ENCODE peak calls at places on chromosome 22, in eight cellular contexts. One of them, this sample, is unnamed.

GRCh38 chr22:50711446-50712340 is 26.3 kb upstream of the ACR start:
- DNase-seq in NCI-H146: no peak
- DNase-seq in hypothalamus: no peak
- DNase-seq in lung: no peak
- DNase-seq in HuH-7.5: no peak
- DNase-seq in cardiac muscle cell: peak
- DNase-seq in stimulated activated CD4-positive, alpha-beta T cell treated with anti-CD3 and anti-CD28 coated beads, Interleukin-4, amount 100 ng/mL, for 48 hours: no peak
- DNase-seq in left ventricle myocardium superior: no peak
- DNase-seq in this sample: peak

GRCh38 chr22:49540084-49540483 is 287.6 kb downstream of the BRD1 start:
- DNase-seq in stimulated activated CD4-positive, alpha-beta T cell treated with anti-CD3 and anti-CD28 coated beads, Interleukin-4, amount 100 ng/mL, for 48 hours: no peak
- DNase-seq in cardiac muscle cell: no peak
- DNase-seq in HuH-7.5: no peak
- DNase-seq in left ventricle myocardium superior: peak
- DNase-seq in NCI-H146: no peak
- DNase-seq in lung: no peak
- DNase-seq in hypothalamus: no peak
- DNase-seq in this sample: no peak

GRCh38 chr22:27851974-27852713 is 50.6 kb upstream of the MN1 start:
- DNase-seq in NCI-H146: no peak
- DNase-seq in cardiac muscle cell: peak
- DNase-seq in left ventricle myocardium superior: peak
- DNase-seq in hypothalamus: no peak
- DNase-seq in stimulated activated CD4-positive, alpha-beta T cell treated with anti-CD3 and anti-CD28 coated beads, Interleukin-4, amount 100 ng/mL, for 48 hours: no peak
- DNase-seq in lung: no peak
- DNase-seq in HuH-7.5: no peak
- DNase-seq in this sample: no peak

GRCh38 chr22:22752556-22753477 is 108.4 kb downstream of the GGTLC2 start:
- DNase-seq in HuH-7.5: no peak
- DNase-seq in lung: peak
- DNase-seq in left ventricle myocardium superior: no peak
- DNase-seq in hypothalamus: no peak
- DNase-seq in NCI-H146: peak
- DNase-seq in stimulated activated CD4-positive, alpha-beta T cell treated with anti-CD3 and anti-CD28 coated beads, Interleukin-4, amount 100 ng/mL, for 48 hours: no peak
- DNase-seq in cardiac muscle cell: peak
- DNase-seq in this sample: peak

GRCh38 chr22:46010177-46010867 is 33.4 kb upstream of the WNT7B start:
- DNase-seq in hypothalamus: no peak
- DNase-seq in NCI-H146: no peak
- DNase-seq in left ventricle myocardium superior: peak
- DNase-seq in HuH-7.5: no peak
- DNase-seq in stimulated activated CD4-positive, alpha-beta T cell treated with anti-CD3 and anti-CD28 coated beads, Interleukin-4, amount 100 ng/mL, for 48 hours: no peak
- DNase-seq in lung: no peak
- DNase-seq in cardiac muscle cell: peak
- DNase-seq in this sample: no peak

GRCh38 chr22:42152661-42153270 is 22.2 kb upstream of the CYP2D6 start:
- DNase-seq in HuH-7.5: no peak
- DNase-seq in hypothalamus: no peak
- DNase-seq in left ventricle myocardium superior: no peak
- DNase-seq in stimulated activated CD4-positive, alpha-beta T cell treated with anti-CD3 and anti-CD28 coated beads, Interleukin-4, amount 100 ng/mL, for 48 hours: no peak
- DNase-seq in NCI-H146: no peak
- DNase-seq in cardiac muscle cell: no peak
- DNase-seq in lung: no peak
- DNase-seq in this sample: no peak

GRCh38 chr22:19957445-19957844 is 15.8 kb upstream of the TXNRD2 start:
- DNase-seq in hypothalamus: no peak
- DNase-seq in HuH-7.5: no peak
- DNase-seq in left ventricle myocardium superior: peak
- DNase-seq in NCI-H146: no peak
- DNase-seq in stimulated activated CD4-positive, alpha-beta T cell treated with anti-CD3 and anti-CD28 coated beads, Interleukin-4, amount 100 ng/mL, for 48 hours: no peak
- DNase-seq in cardiac muscle cell: no peak
- DNase-seq in lung: no peak
- DNase-seq in this sample: no peak

GRCh38 chr22:37904572-37905533 is 1.2 kb upstream of the MICALL1 start:
- DNase-seq in HuH-7.5: no peak
- DNase-seq in stimulated activated CD4-positive, alpha-beta T cell treated with anti-CD3 and anti-CD28 coated beads, Interleukin-4, amount 100 ng/mL, for 48 hours: peak
- DNase-seq in hypothalamus: no peak
- DNase-seq in NCI-H146: no peak
- DNase-seq in cardiac muscle cell: peak
- DNase-seq in lung: peak
- DNase-seq in left ventricle myocardium superior: no peak
- DNase-seq in this sample: peak

GRCh38 chr22:26658161-26658560 is 773 bp downstream of the MIAT start:
- DNase-seq in hypothalamus: no peak
- DNase-seq in left ventricle myocardium superior: no peak
- DNase-seq in NCI-H146: peak
- DNase-seq in stimulated activated CD4-positive, alpha-beta T cell treated with anti-CD3 and anti-CD28 coated beads, Interleukin-4, amount 100 ng/mL, for 48 hours: no peak
- DNase-seq in HuH-7.5: no peak
- DNase-seq in lung: no peak
- DNase-seq in cardiac muscle cell: no peak
- DNase-seq in this sample: no peak

GRCh38 chr22:49269928-49270327 is 557.7 kb downstream of the BRD1 start:
- DNase-seq in HuH-7.5: no peak
- DNase-seq in hypothalamus: no peak
- DNase-seq in left ventricle myocardium superior: no peak
- DNase-seq in lung: no peak
- DNase-seq in cardiac muscle cell: no peak
- DNase-seq in NCI-H146: no peak
- DNase-seq in stimulated activated CD4-positive, alpha-beta T cell treated with anti-CD3 and anti-CD28 coated beads, Interleukin-4, amount 100 ng/mL, for 48 hours: no peak
- DNase-seq in this sample: no peak

GRCh38 chr22:34281738-34282137 is 361.5 kb upstream of the LARGE1 start:
- DNase-seq in hypothalamus: no peak
- DNase-seq in lung: peak
- DNase-seq in NCI-H146: no peak
- DNase-seq in cardiac muscle cell: no peak
- DNase-seq in left ventricle myocardium superior: no peak
- DNase-seq in stimulated activated CD4-positive, alpha-beta T cell treated with anti-CD3 and anti-CD28 coated beads, Interleukin-4, amount 100 ng/mL, for 48 hours: no peak
- DNase-seq in HuH-7.5: no peak
- DNase-seq in this sample: no peak

GRCh38 chr22:41401781-41402648 is 20.3 kb downstream of the TEF start:
- DNase-seq in cardiac muscle cell: peak
- DNase-seq in stimulated activated CD4-positive, alpha-beta T cell treated with anti-CD3 and anti-CD28 coated beads, Interleukin-4, amount 100 ng/mL, for 48 hours: no peak
- DNase-seq in NCI-H146: no peak
- DNase-seq in lung: peak
- DNase-seq in left ventricle myocardium superior: peak
- DNase-seq in hypothalamus: peak
- DNase-seq in HuH-7.5: no peak
- DNase-seq in this sample: peak

GRCh38 chr22:22927196-22927887 is 39.7 kb downstream of the IGLL5 start:
- DNase-seq in NCI-H146: no peak
- DNase-seq in left ventricle myocardium superior: peak
- DNase-seq in hypothalamus: no peak
- DNase-seq in HuH-7.5: no peak
- DNase-seq in cardiac muscle cell: no peak
- DNase-seq in stimulated activated CD4-positive, alpha-beta T cell treated with anti-CD3 and anti-CD28 coated beads, Interleukin-4, amount 100 ng/mL, for 48 hours: no peak
- DNase-seq in lung: no peak
- DNase-seq in this sample: no peak

GRCh38 chr22:23786261-23786710 is 480 bp upstream of the SMARCB1 start:
- DNase-seq in NCI-H146: no peak
- DNase-seq in left ventricle myocardium superior: no peak
- DNase-seq in cardiac muscle cell: no peak
- DNase-seq in stimulated activated CD4-positive, alpha-beta T cell treated with anti-CD3 and anti-CD28 coated beads, Interleukin-4, amount 100 ng/mL, for 48 hours: no peak
- DNase-seq in hypothalamus: no peak
- DNase-seq in lung: no peak
- DNase-seq in HuH-7.5: no peak
- DNase-seq in this sample: no peak

GRCh38 chr22:46524203-46524740 is 13.1 kb downstream of the CELSR1 start:
- DNase-seq in NCI-H146: no peak
- DNase-seq in lung: no peak
- DNase-seq in HuH-7.5: peak
- DNase-seq in left ventricle myocardium superior: no peak
- DNase-seq in hypothalamus: no peak
- DNase-seq in cardiac muscle cell: no peak
- DNase-seq in stimulated activated CD4-positive, alpha-beta T cell treated with anti-CD3 and anti-CD28 coated beads, Interleukin-4, amount 100 ng/mL, for 48 hours: no peak
- DNase-seq in this sample: no peak

GRCh38 chr22:37173709-37174108 is 14.3 kb downstream of the C1QTNF6 start:
- DNase-seq in hypothalamus: no peak
- DNase-seq in stimulated activated CD4-positive, alpha-beta T cell treated with anti-CD3 and anti-CD28 coated beads, Interleukin-4, amount 100 ng/mL, for 48 hours: no peak
- DNase-seq in HuH-7.5: no peak
- DNase-seq in lung: no peak
- DNase-seq in cardiac muscle cell: peak
- DNase-seq in NCI-H146: no peak
- DNase-seq in left ventricle myocardium superior: peak
- DNase-seq in this sample: peak

GRCh38 chr22:38284042-38284402 is 11.2 kb upstream of the TMEM184B start:
- DNase-seq in hypothalamus: no peak
- DNase-seq in cardiac muscle cell: peak
- DNase-seq in left ventricle myocardium superior: no peak
- DNase-seq in stimulated activated CD4-positive, alpha-beta T cell treated with anti-CD3 and anti-CD28 coated beads, Interleukin-4, amount 100 ng/mL, for 48 hours: no peak
- DNase-seq in lung: no peak
- DNase-seq in HuH-7.5: no peak
- DNase-seq in NCI-H146: no peak
- DNase-seq in this sample: peak

GRCh38 chr22:31106651-31107205 is 640 bp downstream of the SELENOM start:
- DNase-seq in lung: no peak
- DNase-seq in cardiac muscle cell: peak
- DNase-seq in hypothalamus: no peak
- DNase-seq in NCI-H146: no peak
- DNase-seq in stimulated activated CD4-positive, alpha-beta T cell treated with anti-CD3 and anti-CD28 coated beads, Interleukin-4, amount 100 ng/mL, for 48 hours: no peak
- DNase-seq in HuH-7.5: no peak
- DNase-seq in left ventricle myocardium superior: no peak
- DNase-seq in this sample: peak

GRCh38 chr22:24407278-24407665 is 20.1 kb upstream of the ADORA2A start:
- DNase-seq in hypothalamus: no peak
- DNase-seq in cardiac muscle cell: no peak
- DNase-seq in left ventricle myocardium superior: no peak
- DNase-seq in lung: no peak
- DNase-seq in NCI-H146: no peak
- DNase-seq in stimulated activated CD4-positive, alpha-beta T cell treated with anti-CD3 and anti-CD28 coated beads, Interleukin-4, amount 100 ng/mL, for 48 hours: no peak
- DNase-seq in HuH-7.5: no peak
- DNase-seq in this sample: no peak

GRCh38 chr22:46748948-46749681 is 11.1 kb upstream of the CERK start:
- DNase-seq in left ventricle myocardium superior: peak
- DNase-seq in NCI-H146: no peak
- DNase-seq in lung: no peak
- DNase-seq in cardiac muscle cell: peak
- DNase-seq in HuH-7.5: no peak
- DNase-seq in hypothalamus: no peak
- DNase-seq in stimulated activated CD4-positive, alpha-beta T cell treated with anti-CD3 and anti-CD28 coated beads, Interleukin-4, amount 100 ng/mL, for 48 hours: no peak
- DNase-seq in this sample: peak

GRCh38 chr22:25038771-25039170 is 86.3 kb downstream of the KIAA1671 start:
- DNase-seq in NCI-H146: no peak
- DNase-seq in left ventricle myocardium superior: no peak
- DNase-seq in HuH-7.5: no peak
- DNase-seq in hypothalamus: no peak
- DNase-seq in cardiac muscle cell: no peak
- DNase-seq in lung: no peak
- DNase-seq in stimulated activated CD4-positive, alpha-beta T cell treated with anti-CD3 and anti-CD28 coated beads, Interleukin-4, amount 100 ng/mL, for 48 hours: no peak
- DNase-seq in this sample: no peak

GRCh38 chr22:35970601-35971417 is 57.8 kb downstream of the RBFOX2 start:
- DNase-seq in NCI-H146: no peak
- DNase-seq in left ventricle myocardium superior: no peak
- DNase-seq in hypothalamus: no peak
- DNase-seq in stimulated activated CD4-positive, alpha-beta T cell treated with anti-CD3 and anti-CD28 coated beads, Interleukin-4, amount 100 ng/mL, for 48 hours: no peak
- DNase-seq in HuH-7.5: no peak
- DNase-seq in lung: no peak
- DNase-seq in cardiac muscle cell: no peak
- DNase-seq in this sample: no peak

GRCh38 chr22:32998373-32998772 is 59.8 kb downstream of the SYN3 start:
- DNase-seq in NCI-H146: no peak
- DNase-seq in stimulated activated CD4-positive, alpha-beta T cell treated with anti-CD3 and anti-CD28 coated beads, Interleukin-4, amount 100 ng/mL, for 48 hours: no peak
- DNase-seq in cardiac muscle cell: no peak
- DNase-seq in HuH-7.5: no peak
- DNase-seq in hypothalamus: no peak
- DNase-seq in left ventricle myocardium superior: no peak
- DNase-seq in lung: no peak
- DNase-seq in this sample: no peak

GRCh38 chr22:39514373-39514973 is 5.9 kb upstream of the ATF4 start:
- DNase-seq in HuH-7.5: no peak
- DNase-seq in cardiac muscle cell: peak
- DNase-seq in stimulated activated CD4-positive, alpha-beta T cell treated with anti-CD3 and anti-CD28 coated beads, Interleukin-4, amount 100 ng/mL, for 48 hours: peak
- DNase-seq in NCI-H146: no peak
- DNase-seq in hypothalamus: peak
- DNase-seq in lung: no peak
- DNase-seq in left ventricle myocardium superior: peak
- DNase-seq in this sample: no peak

GRCh38 chr22:43897751-43898261 is 6.0 kb upstream of the PNPLA5 start:
- DNase-seq in HuH-7.5: no peak
- DNase-seq in hypothalamus: no peak
- DNase-seq in left ventricle myocardium superior: no peak
- DNase-seq in stimulated activated CD4-positive, alpha-beta T cell treated with anti-CD3 and anti-CD28 coated beads, Interleukin-4, amount 100 ng/mL, for 48 hours: peak
- DNase-seq in NCI-H146: no peak
- DNase-seq in lung: no peak
- DNase-seq in cardiac muscle cell: peak
- DNase-seq in this sample: peak

GRCh38 chr22:19875061-19875530 is 20.4 kb upstream of the GNB1L start:
- DNase-seq in hypothalamus: no peak
- DNase-seq in stimulated activated CD4-positive, alpha-beta T cell treated with anti-CD3 and anti-CD28 coated beads, Interleukin-4, amount 100 ng/mL, for 48 hours: no peak
- DNase-seq in lung: no peak
- DNase-seq in NCI-H146: no peak
- DNase-seq in HuH-7.5: no peak
- DNase-seq in cardiac muscle cell: no peak
- DNase-seq in left ventricle myocardium superior: peak
- DNase-seq in this sample: no peak

GRCh38 chr22:19679476-19680099 is 34.7 kb upstream of the SEPTIN5 start:
- DNase-seq in stimulated activated CD4-positive, alpha-beta T cell treated with anti-CD3 and anti-CD28 coated beads, Interleukin-4, amount 100 ng/mL, for 48 hours: peak
- DNase-seq in lung: peak
- DNase-seq in HuH-7.5: no peak
- DNase-seq in cardiac muscle cell: peak
- DNase-seq in hypothalamus: peak
- DNase-seq in left ventricle myocardium superior: peak
- DNase-seq in NCI-H146: peak
- DNase-seq in this sample: peak

GRCh38 chr22:28143206-28143605 is 224.2 kb upstream of the PITPNB start:
- DNase-seq in cardiac muscle cell: no peak
- DNase-seq in stimulated activated CD4-positive, alpha-beta T cell treated with anti-CD3 and anti-CD28 coated beads, Interleukin-4, amount 100 ng/mL, for 48 hours: no peak
- DNase-seq in HuH-7.5: no peak
- DNase-seq in lung: no peak
- DNase-seq in hypothalamus: no peak
- DNase-seq in NCI-H146: no peak
- DNase-seq in left ventricle myocardium superior: no peak
- DNase-seq in this sample: no peak

GRCh38 chr22:49826603-49827306 is 918 bp downstream of the BRD1 start:
- DNase-seq in left ventricle myocardium superior: peak
- DNase-seq in NCI-H146: peak
- DNase-seq in cardiac muscle cell: peak
- DNase-seq in HuH-7.5: no peak
- DNase-seq in stimulated activated CD4-positive, alpha-beta T cell treated with anti-CD3 and anti-CD28 coated beads, Interleukin-4, amount 100 ng/mL, for 48 hours: no peak
- DNase-seq in hypothalamus: no peak
- DNase-seq in lung: no peak
- DNase-seq in this sample: peak

GRCh38 chr22:27298387-27299141 is 503.0 kb downstream of the MN1 start:
- DNase-seq in HuH-7.5: no peak
- DNase-seq in left ventricle myocardium superior: no peak
- DNase-seq in stimulated activated CD4-positive, alpha-beta T cell treated with anti-CD3 and anti-CD28 coated beads, Interleukin-4, amount 100 ng/mL, for 48 hours: no peak
- DNase-seq in cardiac muscle cell: no peak
- DNase-seq in NCI-H146: no peak
- DNase-seq in hypothalamus: no peak
- DNase-seq in lung: no peak
- DNase-seq in this sample: no peak

GRCh38 chr22:47053865-47054185 is 291.4 kb downstream of the TBC1D22A start:
- DNase-seq in left ventricle myocardium superior: no peak
- DNase-seq in NCI-H146: no peak
- DNase-seq in hypothalamus: peak
- DNase-seq in lung: no peak
- DNase-seq in stimulated activated CD4-positive, alpha-beta T cell treated with anti-CD3 and anti-CD28 coated beads, Interleukin-4, amount 100 ng/mL, for 48 hours: no peak
- DNase-seq in HuH-7.5: no peak
- DNase-seq in cardiac muscle cell: peak
- DNase-seq in this sample: peak

GRCh38 chr22:45972091-45972867 is 4.7 kb downstream of the WNT7B start:
- DNase-seq in left ventricle myocardium superior: no peak
- DNase-seq in HuH-7.5: no peak
- DNase-seq in cardiac muscle cell: no peak
- DNase-seq in NCI-H146: no peak
- DNase-seq in lung: no peak
- DNase-seq in stimulated activated CD4-positive, alpha-beta T cell treated with anti-CD3 and anti-CD28 coated beads, Interleukin-4, amount 100 ng/mL, for 48 hours: no peak
- DNase-seq in hypothalamus: no peak
- DNase-seq in this sample: no peak

GRCh38 chr22:20803696-20804324 is 29.9 kb downstream of the SERPIND1 start:
- DNase-seq in stimulated activated CD4-positive, alpha-beta T cell treated with anti-CD3 and anti-CD28 coated beads, Interleukin-4, amount 100 ng/mL, for 48 hours: peak
- DNase-seq in HuH-7.5: peak
- DNase-seq in NCI-H146: no peak
- DNase-seq in left ventricle myocardium superior: peak
- DNase-seq in lung: no peak
- DNase-seq in cardiac muscle cell: peak
- DNase-seq in hypothalamus: no peak
- DNase-seq in this sample: peak

GRCh38 chr22:45842141-45842831 is 134.7 kb downstream of the WNT7B start:
- DNase-seq in hypothalamus: no peak
- DNase-seq in lung: no peak
- DNase-seq in stimulated activated CD4-positive, alpha-beta T cell treated with anti-CD3 and anti-CD28 coated beads, Interleukin-4, amount 100 ng/mL, for 48 hours: no peak
- DNase-seq in HuH-7.5: no peak
- DNase-seq in cardiac muscle cell: peak
- DNase-seq in NCI-H146: no peak
- DNase-seq in left ventricle myocardium superior: no peak
- DNase-seq in this sample: peak

This sample was measured in fibroblast of villous mesenchyme.